ENCODE peak calls at places on chromosomes 1 and 21, in six cellular contexts. L, O, M, Y, E and X are unnamed samples.

GRCh38 chr1:179251675-179252074 is 22.2 kb upstream of the ABL2 start:
- DNase-seq in Y (peak), E (no peak), L (no peak), M (no peak), O (no peak), X (no peak)

GRCh38 chr1:44119525-44119924 is 904 bp downstream of the KLF17 start:
- DNase-seq in L (no peak), E (no peak), O (no peak), M (no peak), Y (no peak), X (no peak)

GRCh38 chr1:228361314-228362140 is 45.1 kb downstream of the TRIM11 start:
- DNase-seq in L (no peak), M (no peak), Y (no peak), O (peak), E (no peak), X (no peak)

GRCh38 chr1:167175901-167176300 is 44.8 kb upstream of the POU2F1 start:
- DNase-seq in O (no peak), L (no peak), M (no peak), E (no peak), Y (no peak), X (no peak)

GRCh38 chr1:51750729-51751128 is 127.8 kb downstream of the NRDC start:
- DNase-seq in Y (peak), E (no peak), O (no peak), L (no peak), M (no peak), X (no peak)

GRCh38 chr1:27689423-27690173 is 17.6 kb upstream of the IFI6 start:
- DNase-seq in M (no peak), L (no peak), Y (peak), E (no peak), O (no peak), X (no peak)

GRCh38 chr1:167904641-167905040 is 9.3 kb downstream of the ADCY10 start:
- DNase-seq in L (no peak), Y (peak), M (no peak), O (no peak), E (no peak), X (no peak)

GRCh38 chr1:32333251-32333963 is 2.6 kb downstream of the MARCKSL1 start:
- DNase-seq in O (no peak), L (no peak), Y (no peak), M (no peak), E (no peak), X (no peak)

GRCh38 chr1:45954401-45954847 is 151.0 kb downstream of the MAST2 start:
- DNase-seq in O (no peak), M (no peak), E (no peak), L (peak), Y (peak), X (no peak)

GRCh38 chr1:13675222-13675621 is 24.8 kb upstream of the PRDM2 start:
- DNase-seq in Y (no peak), O (no peak), M (no peak), L (no peak), E (no peak), X (no peak)

GRCh38 chr1:7640350-7640749 is 130.7 kb upstream of the VAMP3 start:
- DNase-seq in Y (no peak), M (no peak), O (no peak), L (no peak), E (no peak), X (no peak)

GRCh38 chr1:228804640-228805413 is 69.5 kb downstream of the RHOU start:
- DNase-seq in L (no peak), M (no peak), Y (no peak), O (no peak), E (peak), X (no peak)

GRCh38 chr1:94874423-94874822 is 52.5 kb downstream of the CNN3 start:
- DNase-seq in O (no peak), Y (no peak), L (no peak), E (no peak), M (no peak), X (no peak)

GRCh38 chr1:245856944-245857531 is 650.0 kb downstream of the SMYD3 start:
- DNase-seq in E (no peak), M (no peak), Y (peak), O (no peak), L (no peak), X (no peak)

GRCh38 chr1:206859082-206859491 is 6.3 kb upstream of the IL20 start:
- DNase-seq in L (no peak), M (no peak), Y (no peak), E (no peak), O (no peak), X (no peak)

GRCh38 chr1:172429324-172430127 is 9.0 kb downstream of the C1orf105 start:
- DNase-seq in Y (peak), O (no peak), L (peak), M (peak), E (no peak), X (no peak)

GRCh38 chr1:114024049-114024448 is 44.8 kb downstream of the OLFML3 start:
- DNase-seq in Y (no peak), M (no peak), L (no peak), E (no peak), O (no peak), X (no peak)

GRCh38 chr1:217076902-217077301 is 353.7 kb upstream of the ESRRG start:
- DNase-seq in O (no peak), L (no peak), M (no peak), Y (peak), E (no peak), X (no peak)

GRCh38 chr1:48109390-48110009 is 112.3 kb upstream of the TRABD2B start:
- DNase-seq in Y (peak), O (no peak), L (peak), M (peak), E (no peak), X (peak)

GRCh38 chr1:198165927-198166647 is 9.3 kb downstream of the NEK7 start:
- DNase-seq in O (no peak), M (no peak), L (no peak), E (no peak), Y (no peak), X (no peak)

GRCh38 chr1:232317336-232317735 is 312.6 kb downstream of the SIPA1L2 start:
- DNase-seq in L (no peak), O (no peak), E (no peak), Y (no peak), M (no peak), X (no peak)

GRCh38 chr1:232319106-232319505 is 310.8 kb downstream of the SIPA1L2 start:
- DNase-seq in O (peak), L (no peak), Y (no peak), E (no peak), M (no peak), X (no peak)

GRCh38 chr1:232318143-232318542 is 311.8 kb downstream of the SIPA1L2 start:
- DNase-seq in Y (no peak), E (no peak), O (no peak), M (no peak), L (no peak), X (no peak)

GRCh38 chr1:232316864-232317263 is 313.1 kb downstream of the SIPA1L2 start:
- DNase-seq in M (no peak), L (no peak), Y (no peak), O (no peak), E (no peak), X (no peak)

DNA sequence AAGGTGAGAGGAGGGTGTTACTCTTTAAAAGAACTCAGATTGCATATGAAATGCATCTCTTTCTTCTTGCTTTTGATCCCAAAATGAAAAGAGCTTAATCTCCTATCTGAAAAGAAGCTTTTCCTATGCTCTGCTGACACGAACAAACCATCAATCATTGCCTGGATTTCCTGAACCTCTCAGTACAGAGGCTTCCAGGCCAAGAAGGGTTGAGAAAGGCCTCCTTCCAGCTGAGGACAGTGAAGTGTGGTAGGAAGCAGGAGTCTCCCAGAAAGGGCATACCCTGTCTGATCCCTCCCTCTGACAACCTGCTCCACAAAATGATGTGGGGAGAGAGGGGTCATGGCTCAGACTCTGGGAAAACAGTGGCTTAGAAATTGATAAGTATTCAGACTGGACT is 310.4 kb downstream of the SIPA1L2 start:
- DNase-seq in O (no peak), M (no peak), E (no peak), L (no peak), Y (no peak), X (no peak)
- H3K4me3 ChIP-seq in O (no peak), M (no peak), E (no peak), L (no peak), Y (no peak), X (no peak)

GRCh38 chr1:155128755-155129473 is 1.2 kb downstream of the EFNA1 start:
- DNase-seq in E (peak), L (no peak), O (peak), M (no peak), Y (no peak), X (no peak)

GRCh38 chr1:155131285-155131684 is 3.6 kb downstream of the EFNA1 start:
- DNase-seq in M (no peak), E (no peak), Y (no peak), O (peak), L (no peak), X (no peak)

GRCh38 chr1:155131846-155132245 is 3.8 kb upstream of the SLC50A1 start:
- DNase-seq in E (no peak), Y (no peak), M (no peak), L (no peak), O (no peak), X (no peak)

GRCh38 chr1:155128469-155128754 is 736 bp downstream of the EFNA1 start:
- DNase-seq in M (no peak), E (peak), L (no peak), O (no peak), Y (no peak), X (no peak)

GRCh38 chr1:155130272-155131006 is 2.8 kb downstream of the EFNA1 start:
- DNase-seq in E (no peak), M (no peak), L (no peak), O (no peak), Y (no peak), X (no peak)
- H3K27ac ChIP-seq in E (no peak), M (peak), L (peak), O (peak), Y (no peak), X (no peak)

GRCh38 chr21:39183272-39184049 is at the start of gene PSMG1:
- DNase-seq in Y (peak), E (peak), M (peak), O (peak), L (peak), X (peak)

GRCh38 chr21:39180429-39181019 is 2.7 kb downstream of the PSMG1 start:
- DNase-seq in O (no peak), L (no peak), M (no peak), E (no peak), Y (no peak), X (no peak)

GRCh38 chr21:39182484-39183271 is 573 bp downstream of the PSMG1 start:
- DNase-seq in M (no peak), O (no peak), Y (peak), L (no peak), E (no peak), X (no peak)

GRCh38 chr21:39181205-39181818 is 1.9 kb downstream of the PSMG1 start:
- DNase-seq in L (no peak), E (no peak), M (no peak), Y (no peak), O (no peak), X (no peak)

GRCh38 chr21:39182016-39182415 is 1.2 kb downstream of the PSMG1 start:
- DNase-seq in Y (no peak), L (no peak), O (no peak), M (no peak), E (no peak), X (no peak)
- H3K4me3 ChIP-seq in Y (peak), L (peak), O (peak), M (peak), E (peak), X (no peak)

GRCh38 chr21:34576043-34576466 is 38.9 kb downstream of the RCAN1 start:
- DNase-seq in E (no peak), Y (peak), M (no peak), O (no peak), L (no peak), X (no peak)
- H3K27ac ChIP-seq in E (no peak), Y (no peak), M (no peak), O (no peak), L (no peak), X (no peak)

GRCh38 chr1:119987689-119988088 is 81.8 kb downstream of the NOTCH2 start:
- DNase-seq in M (no peak), Y (no peak), O (no peak), E (no peak), L (no peak), X (no peak)

GRCh38 chr1:119986007-119986497 is 83.4 kb downstream of the NOTCH2 start:
- DNase-seq in Y (no peak), O (no peak), L (no peak), E (no peak), M (no peak), X (no peak)

GRCh38 chr1:119984771-119985170 is 84.7 kb downstream of the NOTCH2 start:
- DNase-seq in E (no peak), M (no peak), O (no peak), L (no peak), Y (no peak), X (no peak)

GRCh38 chr1:119988316-119989067 is 81.0 kb downstream of the NOTCH2 start:
- DNase-seq in L (no peak), O (no peak), E (no peak), Y (peak), M (no peak), X (no peak)

DNA sequence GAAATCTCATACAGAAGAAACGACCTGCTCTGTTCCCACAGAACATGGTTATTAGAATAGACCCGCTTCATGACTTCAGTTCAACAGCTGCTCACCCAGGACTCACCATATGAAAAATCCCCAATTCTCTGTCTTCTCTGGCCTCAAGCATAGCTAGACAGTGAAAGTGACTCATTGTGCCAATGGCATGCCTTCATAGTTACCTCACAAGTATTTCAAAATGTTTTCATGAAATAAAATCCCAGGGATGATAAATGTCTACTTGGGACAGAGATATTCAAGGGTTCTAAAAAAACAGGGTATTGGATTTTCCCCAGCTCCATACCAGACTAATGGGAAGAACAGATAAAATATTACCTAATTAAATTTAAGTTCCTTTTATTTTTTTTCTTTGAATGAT is 82.3 kb downstream of the NOTCH2 start:
- DNase-seq in E (no peak), Y (peak), O (no peak), L (no peak), M (no peak), X (no peak)
- H3K4me3 ChIP-seq in E (no peak), Y (no peak), O (no peak), L (no peak), M (no peak), X (no peak)

GRCh38 chr1:201481004-201481380 is 12.0 kb upstream of the PHLDA3 start:
- DNase-seq in L (no peak), Y (no peak), M (no peak), E (peak), O (no peak), X (no peak)
- H3K27ac ChIP-seq in L (peak), Y (no peak), M (peak), E (no peak), O (peak), X (no peak)